ENCODE peak calls at places on chromosomes 7 and 10, in six cellular contexts. One of them, this sample, is unnamed.

GRCh38 chr10:110919971-110920881 is 822 bp downstream of the SHOC2 start:
- DNase-seq in adipocyte: peak; percentile 77
- DNase-seq in HepG2: no peak
- DNase-seq in astrocyte: no peak
- DNase-seq in mammary epithelial cell: peak; percentile 61
- DNase-seq in colonic mucosa: peak; percentile 56
- DNase-seq in this sample: no peak

GRCh38 chr7:34104992-34105391 is 199.7 kb downstream of the BMPER start:
- DNase-seq in adipocyte: no peak
- DNase-seq in HepG2: no peak
- DNase-seq in astrocyte: peak; percentile 6
- DNase-seq in mammary epithelial cell: no peak
- DNase-seq in colonic mucosa: no peak
- DNase-seq in this sample: no peak

GRCh38 chr10:11713963-11714362 is 28.2 kb upstream of the ECHDC3 start:
- DNase-seq in adipocyte: no peak
- DNase-seq in HepG2: no peak
- DNase-seq in astrocyte: no peak
- DNase-seq in mammary epithelial cell: no peak
- DNase-seq in colonic mucosa: no peak
- DNase-seq in this sample: no peak

GRCh38 chr7:6460990-6461584 is 13.3 kb upstream of the DAGLB start:
- DNase-seq in adipocyte: no peak
- DNase-seq in HepG2: no peak
- DNase-seq in astrocyte: no peak
- DNase-seq in mammary epithelial cell: no peak
- DNase-seq in colonic mucosa: no peak
- DNase-seq in this sample: no peak

GRCh38 chr7:54955296-54955695 is 63.5 kb upstream of the EGFR start:
- DNase-seq in adipocyte: no peak
- DNase-seq in HepG2: no peak
- DNase-seq in astrocyte: no peak
- DNase-seq in mammary epithelial cell: no peak
- DNase-seq in colonic mucosa: no peak
- DNase-seq in this sample: no peak

GRCh38 chr10:101889256-101890210 is 45.9 kb upstream of the KCNIP2 start:
- DNase-seq in adipocyte: peak; percentile 95
- DNase-seq in HepG2: peak; percentile 64
- DNase-seq in astrocyte: peak; percentile 51
- DNase-seq in mammary epithelial cell: peak; percentile 40
- DNase-seq in colonic mucosa: peak; percentile 77
- DNase-seq in this sample: peak; percentile 19

GRCh38 chr7:130960208-130960988 is 226.4 kb upstream of the KLF14 start:
- DNase-seq in adipocyte: peak; percentile 98
- DNase-seq in HepG2: no peak
- DNase-seq in astrocyte: peak; percentile 99
- DNase-seq in mammary epithelial cell: peak; percentile 94
- DNase-seq in colonic mucosa: no peak
- DNase-seq in this sample: peak; percentile 89

GRCh38 chr10:62430881-62431280 is 56.7 kb downstream of the ZNF365 start:
- DNase-seq in adipocyte: no peak
- DNase-seq in HepG2: no peak
- DNase-seq in astrocyte: no peak
- DNase-seq in mammary epithelial cell: no peak
- DNase-seq in colonic mucosa: no peak
- DNase-seq in this sample: no peak

GRCh38 chr7:44981035-44981706 is 2.4 kb upstream of the MYO1G start:
- DNase-seq in adipocyte: no peak
- DNase-seq in HepG2: no peak
- DNase-seq in astrocyte: no peak
- DNase-seq in mammary epithelial cell: no peak
- DNase-seq in colonic mucosa: no peak
- DNase-seq in this sample: no peak

GRCh38 chr10:63588436-63589180 is 67.4 kb downstream of the REEP3 start:
- DNase-seq in adipocyte: no peak
- DNase-seq in HepG2: no peak
- DNase-seq in astrocyte: peak; percentile 12
- DNase-seq in mammary epithelial cell: peak; percentile 25
- DNase-seq in colonic mucosa: peak; percentile 55
- DNase-seq in this sample: no peak

GRCh38 chr10:133162178-133162909 is 2.3 kb downstream of the KNDC1 start:
- DNase-seq in adipocyte: no peak
- DNase-seq in HepG2: peak; percentile 25
- DNase-seq in astrocyte: no peak
- DNase-seq in mammary epithelial cell: peak; percentile 17
- DNase-seq in colonic mucosa: no peak
- DNase-seq in this sample: no peak

GRCh38 chr7:68977709-68978108 is 620.6 kb upstream of the AUTS2 start:
- DNase-seq in adipocyte: no peak
- DNase-seq in HepG2: no peak
- DNase-seq in astrocyte: no peak
- DNase-seq in mammary epithelial cell: no peak
- DNase-seq in colonic mucosa: no peak
- DNase-seq in this sample: no peak

GRCh38 chr10:122149607-122150505 is 121.2 kb upstream of the BTBD16 start:
- DNase-seq in adipocyte: no peak
- DNase-seq in HepG2: no peak
- DNase-seq in astrocyte: no peak
- DNase-seq in mammary epithelial cell: no peak
- DNase-seq in colonic mucosa: no peak
- DNase-seq in this sample: no peak

GRCh38 chr10:77070317-77070716 is 567.3 kb downstream of the KCNMA1 start:
- DNase-seq in adipocyte: no peak
- DNase-seq in HepG2: no peak
- DNase-seq in astrocyte: no peak
- DNase-seq in mammary epithelial cell: no peak
- DNase-seq in colonic mucosa: no peak
- DNase-seq in this sample: no peak

GRCh38 chr7:132789281-132789680 is 213.0 kb upstream of the PLXNA4 start:
- DNase-seq in adipocyte: no peak
- DNase-seq in HepG2: no peak
- DNase-seq in astrocyte: no peak
- DNase-seq in mammary epithelial cell: no peak
- DNase-seq in colonic mucosa: no peak
- DNase-seq in this sample: no peak

GRCh38 chr10:109931153-109931552 is 7.8 kb upstream of the XPNPEP1 start:
- DNase-seq in adipocyte: peak; percentile 77
- DNase-seq in HepG2: no peak
- DNase-seq in astrocyte: no peak
- DNase-seq in mammary epithelial cell: no peak
- DNase-seq in colonic mucosa: no peak
- DNase-seq in this sample: no peak

GRCh38 chr10:71726673-71727428 is 7.3 kb upstream of the C10orf105 start:
- DNase-seq in adipocyte: no peak
- DNase-seq in HepG2: no peak
- DNase-seq in astrocyte: no peak
- DNase-seq in mammary epithelial cell: no peak
- DNase-seq in colonic mucosa: peak; percentile 46
- DNase-seq in this sample: no peak
- H3K9ac ChIP-seq in adipocyte: no peak overlapping the region
- H3K9ac ChIP-seq in HepG2: no peak overlapping the region
- H3K9ac ChIP-seq in astrocyte: no peak overlapping the region
- H3K9ac ChIP-seq in mammary epithelial cell: no peak overlapping the region
- H3K9ac ChIP-seq in colonic mucosa: peak overlapping the region; percentile 71
- H3K9ac ChIP-seq in this sample: no peak overlapping the region

GRCh38 chr7:3302681-3303320 is 1.7 kb downstream of the SDK1 start:
- DNase-seq in adipocyte: no peak
- DNase-seq in HepG2: no peak
- DNase-seq in astrocyte: no peak
- DNase-seq in mammary epithelial cell: no peak
- DNase-seq in colonic mucosa: no peak
- DNase-seq in this sample: no peak
- H3K9ac ChIP-seq in adipocyte: no peak overlapping the region
- H3K9ac ChIP-seq in HepG2: peak overlapping the region; percentile 64
- H3K9ac ChIP-seq in astrocyte: peak overlapping the region; percentile 33
- H3K9ac ChIP-seq in mammary epithelial cell: no peak overlapping the region
- H3K9ac ChIP-seq in colonic mucosa: no peak overlapping the region
- H3K9ac ChIP-seq in this sample: no peak overlapping the region

GRCh38 chr10:8054243-8054497 is 318 bp upstream of the GATA3 start:
- DNase-seq in adipocyte: peak; percentile 35
- DNase-seq in HepG2: no peak
- DNase-seq in astrocyte: peak; percentile 32
- DNase-seq in mammary epithelial cell: no peak
- DNase-seq in colonic mucosa: no peak
- DNase-seq in this sample: no peak

GRCh38 chr10:8056891-8057331 is 2.4 kb downstream of the GATA3 start:
- DNase-seq in adipocyte: no peak
- DNase-seq in HepG2: no peak
- DNase-seq in astrocyte: no peak
- DNase-seq in mammary epithelial cell: peak; percentile 48
- DNase-seq in colonic mucosa: no peak
- DNase-seq in this sample: no peak

GRCh38 chr10:8056378-8056777 is 1.9 kb downstream of the GATA3 start:
- DNase-seq in adipocyte: no peak
- DNase-seq in HepG2: no peak
- DNase-seq in astrocyte: no peak
- DNase-seq in mammary epithelial cell: no peak
- DNase-seq in colonic mucosa: no peak
- DNase-seq in this sample: no peak

GRCh38 chr10:8054498-8055407 is at the start of gene GATA3:
- DNase-seq in adipocyte: peak; percentile 50
- DNase-seq in HepG2: no peak
- DNase-seq in astrocyte: peak; percentile 68
- DNase-seq in mammary epithelial cell: peak; percentile 91
- DNase-seq in colonic mucosa: peak; percentile 58
- DNase-seq in this sample: peak; percentile 60

GRCh38 chr10:8055420-8056349 is 1.2 kb downstream of the GATA3 start:
- DNase-seq in adipocyte: no peak
- DNase-seq in HepG2: no peak
- DNase-seq in astrocyte: no peak
- DNase-seq in mammary epithelial cell: peak; percentile 35
- DNase-seq in colonic mucosa: no peak
- DNase-seq in this sample: no peak
- H3K9ac ChIP-seq in adipocyte: no peak overlapping the region
- H3K9ac ChIP-seq in HepG2: no peak overlapping the region
- H3K9ac ChIP-seq in astrocyte: peak overlapping the region; percentile 63
- H3K9ac ChIP-seq in mammary epithelial cell: peak overlapping the region; percentile 89
- H3K9ac ChIP-seq in colonic mucosa: peak overlapping the region; percentile 43
- H3K9ac ChIP-seq in this sample: peak overlapping the region; percentile 86

DNA sequence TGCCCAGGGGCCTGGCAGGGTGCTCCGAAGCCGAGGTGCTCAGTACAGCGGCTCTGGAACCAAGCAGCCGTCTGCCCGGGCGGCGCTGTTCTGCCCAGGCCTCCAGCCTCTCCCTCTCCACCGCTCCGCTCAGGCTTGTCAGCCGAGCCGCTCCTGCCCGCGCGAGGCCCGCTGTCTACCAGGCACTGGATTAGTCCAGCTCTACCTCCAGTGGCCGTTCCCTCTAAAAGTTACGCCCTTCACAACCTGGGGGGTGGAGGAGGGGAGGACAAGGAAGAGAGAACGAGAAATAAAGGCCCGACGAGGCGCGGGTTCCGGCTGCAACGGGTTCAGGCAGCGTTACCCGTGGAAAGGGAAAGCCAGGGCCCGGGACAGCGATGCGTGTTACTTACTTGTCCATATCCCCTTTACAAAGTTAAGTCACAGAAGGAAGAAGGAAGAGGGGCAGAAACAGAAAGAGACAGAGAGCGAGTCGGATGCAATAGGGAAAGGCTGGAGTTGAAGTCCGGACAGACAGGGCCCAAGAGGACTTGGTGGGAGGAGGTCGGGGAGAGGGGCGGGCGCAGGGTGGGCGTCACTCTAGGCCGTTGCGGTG is 2.9 kb downstream of the SP8 start:
- DNase-seq in adipocyte: peak; percentile 48
- DNase-seq in HepG2: no peak
- DNase-seq in astrocyte: no peak
- DNase-seq in mammary epithelial cell: no peak
- DNase-seq in colonic mucosa: peak; percentile 33
- DNase-seq in this sample: no peak
- H3K9ac ChIP-seq in adipocyte: no peak overlapping the region
- H3K9ac ChIP-seq in HepG2: no peak overlapping the region
- H3K9ac ChIP-seq in astrocyte: peak overlapping the region; percentile 10
- H3K9ac ChIP-seq in mammary epithelial cell: no peak overlapping the region
- H3K9ac ChIP-seq in colonic mucosa: no peak overlapping the region
- H3K9ac ChIP-seq in this sample: peak overlapping the region; percentile 33

GRCh38 chr10:72303424-72304128 is 29.9 kb downstream of the DDIT4 start:
- DNase-seq in adipocyte: no peak
- DNase-seq in HepG2: no peak
- DNase-seq in astrocyte: no peak
- DNase-seq in mammary epithelial cell: no peak
- DNase-seq in colonic mucosa: no peak
- DNase-seq in this sample: no peak

GRCh38 chr10:72297281-72297967 is 23.7 kb downstream of the DDIT4 start:
- DNase-seq in adipocyte: peak; percentile 74
- DNase-seq in HepG2: no peak
- DNase-seq in astrocyte: peak; percentile 96
- DNase-seq in mammary epithelial cell: peak; percentile 74
- DNase-seq in colonic mucosa: peak; percentile 82
- DNase-seq in this sample: no peak

GRCh38 chr10:72297968-72298773 is 24.4 kb downstream of the DDIT4 start:
- DNase-seq in adipocyte: peak; percentile 99
- DNase-seq in HepG2: no peak
- DNase-seq in astrocyte: peak; percentile 95
- DNase-seq in mammary epithelial cell: peak; percentile 93
- DNase-seq in colonic mucosa: peak; percentile 98
- DNase-seq in this sample: no peak

GRCh38 chr10:72295330-72295910 is 21.7 kb downstream of the DDIT4 start:
- DNase-seq in adipocyte: no peak
- DNase-seq in HepG2: no peak
- DNase-seq in astrocyte: no peak
- DNase-seq in mammary epithelial cell: no peak
- DNase-seq in colonic mucosa: no peak
- DNase-seq in this sample: no peak

DNA sequence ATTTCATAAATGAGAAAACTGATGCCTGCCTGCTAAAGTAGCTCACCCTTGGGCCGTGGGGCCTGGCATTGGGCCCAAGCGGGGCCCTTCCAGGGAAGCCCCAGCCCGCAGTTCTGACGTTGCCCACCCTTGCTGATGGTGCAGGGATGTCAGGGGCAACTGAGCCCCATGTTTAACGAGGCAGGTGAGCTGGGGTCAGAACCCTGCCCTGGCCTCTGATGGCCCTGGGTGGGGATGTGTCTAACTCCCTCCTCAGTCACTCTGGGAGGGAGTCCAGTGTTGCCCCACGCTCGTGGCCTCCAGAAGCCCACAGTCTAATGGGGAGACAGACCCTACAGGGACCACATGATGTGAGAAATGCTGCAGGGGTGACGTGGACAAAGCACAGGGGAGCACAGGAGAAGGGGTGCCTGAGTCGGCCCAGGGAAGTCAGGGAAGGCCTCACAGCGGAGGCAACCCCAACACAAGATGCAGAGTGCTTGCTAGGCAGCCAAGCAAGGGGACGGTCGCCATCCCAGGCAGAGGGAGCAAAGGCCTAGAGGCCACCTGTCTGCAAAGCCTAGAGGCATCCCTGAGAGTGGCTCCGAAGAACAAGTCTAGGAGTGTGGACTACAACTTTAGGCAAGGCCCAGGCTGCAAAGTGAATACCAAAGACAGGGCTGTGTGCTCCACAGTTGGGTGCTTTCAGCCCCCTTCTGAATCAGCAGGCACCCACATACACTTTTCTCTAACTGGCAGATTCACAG is 25.2 kb downstream of the DDIT4 start:
- DNase-seq in adipocyte: no peak
- DNase-seq in HepG2: no peak
- DNase-seq in astrocyte: no peak
- DNase-seq in mammary epithelial cell: no peak
- DNase-seq in colonic mucosa: no peak
- DNase-seq in this sample: no peak
- H3K9ac ChIP-seq in adipocyte: peak overlapping the region; percentile 90
- H3K9ac ChIP-seq in HepG2: no peak overlapping the region
- H3K9ac ChIP-seq in astrocyte: peak overlapping the region; percentile 88
- H3K9ac ChIP-seq in mammary epithelial cell: no peak overlapping the region
- H3K9ac ChIP-seq in colonic mucosa: no peak overlapping the region
- H3K9ac ChIP-seq in this sample: no peak overlapping the region